ENCODE peak calls at places on chromosomes 2 and 18, in eight cellular contexts. L is hepatocyte; S is right atrium auricular region; R is mucosa of descending colon; X is CD8-positive, alpha-beta T cell; E is choroid plexus epithelial cell; O is heart left ventricle; T is cardiac fibroblast. V is an unnamed sample.

GRCh38 chr2:168156661-168157060 is 90.7 kb downstream of the STK39 start:
- DNase-seq in E (peak), R (peak), L (peak), T (peak), O (peak), X (no peak), S (no peak), V (peak)

GRCh38 chr2:181500201-181500600 is 43.0 kb downstream of the ITGA4 start:
- DNase-seq in S (no peak), R (no peak), X (no peak), E (no peak), L (no peak), O (no peak), T (no peak), V (no peak)

GRCh38 chr2:6986251-6986893 is 69.2 kb downstream of the RNF144A start:
- DNase-seq in S (no peak), O (peak), L (no peak), T (peak), R (no peak), X (no peak), E (peak), V (no peak)

GRCh38 chr2:182014284-182014683 is 28.6 kb downstream of the PPP1R1C start:
- DNase-seq in R (no peak), E (no peak), L (no peak), X (no peak), T (no peak), S (no peak), O (no peak), V (no peak)

GRCh38 chr2:48332286-48332685 is 197.7 kb upstream of the STON1 start:
- DNase-seq in E (peak), S (no peak), R (no peak), T (peak), L (no peak), O (no peak), X (no peak), V (no peak)

GRCh38 chr2:212021947-212022346 is 516.7 kb downstream of the ERBB4 start:
- DNase-seq in O (no peak), X (no peak), E (peak), S (no peak), L (no peak), T (peak), R (no peak), V (peak)

GRCh38 chr2:106983305-106983704 is 97.3 kb upstream of the ST6GAL2 start:
- DNase-seq in X (no peak), S (no peak), L (no peak), E (peak), T (no peak), R (no peak), O (no peak), V (peak)

GRCh38 chr2:108593547-108594098 is 59.4 kb downstream of the LIMS1 start:
- DNase-seq in T (peak), E (peak), S (no peak), R (no peak), O (no peak), X (no peak), L (no peak), V (peak)

GRCh38 chr2:162487816-162488215 is 143.9 kb downstream of the GCA start:
- DNase-seq in E (no peak), R (no peak), O (no peak), S (no peak), X (no peak), L (peak), T (no peak), V (no peak)

GRCh38 chr2:217166241-217166640 is 306.4 kb upstream of the TNP1 start:
- DNase-seq in E (peak), L (peak), X (no peak), S (no peak), T (peak), O (no peak), R (no peak), V (peak)

GRCh38 chr2:19835818-19836281 is 65.9 kb downstream of the TTC32 start:
- DNase-seq in T (peak), E (no peak), L (no peak), S (no peak), X (no peak), R (no peak), O (no peak), V (no peak)

GRCh38 chr18:23837591-23837990 is 148.3 kb downstream of the LAMA3 start:
- DNase-seq in O (no peak), E (peak), R (no peak), L (no peak), S (peak), T (peak), X (no peak), V (peak)

GRCh38 chr18:73646772-73647171 is 500.9 kb downstream of the FBXO15 start:
- DNase-seq in E (peak), S (no peak), L (no peak), O (no peak), X (no peak), T (peak), R (no peak), V (peak)

GRCh38 chr2:67259581-67260347 is 137.4 kb upstream of the ETAA1 start:
- DNase-seq in E (peak), S (no peak), X (no peak), R (peak), O (peak), L (peak), T (peak), V (peak)

GRCh38 chr2:172087191-172087779 is 2.0 kb downstream of the DLX1 start:
- DNase-seq in S (no peak), L (no peak), T (no peak), E (no peak), O (no peak), R (peak), X (no peak), V (peak)

GRCh38 chr2:172704072-172704936 is 31.3 kb upstream of the RAPGEF4 start:
- DNase-seq in O (no peak), T (peak), S (no peak), X (no peak), E (peak), L (peak), R (peak), V (no peak)

GRCh38 chr2:121530210-121530562 is 494 bp upstream of the RNU4ATAC start:
- DNase-seq in X (no peak), S (peak), E (peak), R (no peak), T (peak), O (peak), L (peak), V (peak)

GRCh38 chr2:32425719-32426141 is 68.9 kb downstream of the BIRC6 start:
- DNase-seq in S (no peak), O (no peak), X (no peak), E (peak), L (no peak), T (peak), R (no peak), V (peak)

GRCh38 chr18:7958897-7959146 is 391.7 kb downstream of the PTPRM start:
- DNase-seq in R (no peak), O (no peak), E (no peak), S (no peak), T (no peak), X (no peak), L (no peak), V (no peak)

GRCh38 chr2:211957799-211958198 is 580.8 kb downstream of the ERBB4 start:
- DNase-seq in T (no peak), L (no peak), E (no peak), R (no peak), O (no peak), X (no peak), S (no peak), V (no peak)

GRCh38 chr2:223586261-223586660 is 15.9 kb downstream of the SCG2 start:
- DNase-seq in S (no peak), E (peak), T (peak), X (no peak), L (no peak), O (no peak), R (no peak), V (peak)

GRCh38 chr2:236656721-236657120 is 87.1 kb downstream of the ACKR3 start:
- DNase-seq in T (no peak), O (peak), X (no peak), E (no peak), L (no peak), R (no peak), S (peak), V (no peak)

GRCh38 chr2:46963961-46964673 is 48.5 kb upstream of the MCFD2 start:
- DNase-seq in R (no peak), S (no peak), T (no peak), L (no peak), O (no peak), E (peak), X (no peak), V (no peak)

GRCh38 chr2:221501210-221501882 is 70.8 kb downstream of the EPHA4 start:
- DNase-seq in R (no peak), E (peak), T (peak), X (no peak), S (no peak), O (no peak), L (no peak), V (peak)

GRCh38 chr18:29849145-29849544 is 1193.4 kb downstream of the DSC3 start:
- DNase-seq in E (no peak), R (no peak), L (no peak), T (no peak), O (no peak), S (no peak), X (no peak), V (no peak)

GRCh38 chr2:125341353-125341752 is 1314.6 kb upstream of the GYPC start:
- DNase-seq in S (no peak), X (no peak), L (no peak), R (no peak), E (no peak), T (no peak), O (no peak), V (no peak)

GRCh38 chr2:54514819-54515569 is 58.9 kb downstream of the SPTBN1 start:
- DNase-seq in E (no peak), O (no peak), T (peak), L (no peak), S (no peak), X (no peak), R (no peak), V (no peak)

GRCh38 chr2:3565117-3565516 is 7.0 kb upstream of the RNASEH1 start:
- DNase-seq in T (no peak), R (no peak), X (no peak), E (no peak), L (no peak), S (no peak), O (no peak), V (no peak)

GRCh38 chr2:101307503-101307902 is 998 bp downstream of the RNF149 start:
- DNase-seq in X (no peak), S (no peak), O (no peak), E (peak), L (no peak), T (no peak), R (peak), V (no peak)

GRCh38 chr2:178542161-178542560 is 61.9 kb downstream of the PLEKHA3 start:
- DNase-seq in T (no peak), E (no peak), S (no peak), R (no peak), O (no peak), X (no peak), L (no peak), V (no peak)

GRCh38 chr2:241211276-241211675 is 22.8 kb downstream of the ANO7 start:
- DNase-seq in R (no peak), E (no peak), T (no peak), L (no peak), X (no peak), O (no peak), S (no peak), V (no peak)
- TF ChIP-seq CTCF in R (no peak), E (no peak), T (no peak), L (no peak), X (no peak), O (no peak), S (no peak), V (no peak)

GRCh38 chr2:143229411-143229810 is 100.2 kb downstream of the ARHGAP15 start:
- DNase-seq in L (no peak), T (no peak), X (no peak), E (no peak), O (no peak), S (no peak), R (no peak), V (no peak)

GRCh38 chr2:143225931-143226330 is 96.7 kb downstream of the ARHGAP15 start:
- DNase-seq in L (no peak), R (no peak), X (no peak), E (no peak), S (no peak), T (no peak), O (no peak), V (no peak)

GRCh38 chr2:143223556-143223955 is 94.3 kb downstream of the ARHGAP15 start:
- DNase-seq in O (no peak), L (no peak), R (no peak), S (no peak), X (no peak), E (no peak), T (no peak), V (no peak)

GRCh38 chr2:143229952-143230351 is 100.7 kb downstream of the ARHGAP15 start:
- DNase-seq in X (no peak), O (no peak), E (no peak), L (no peak), T (no peak), R (no peak), S (no peak), V (no peak)

GRCh38 chr2:143226714-143227541 is 97.7 kb downstream of the ARHGAP15 start:
- DNase-seq in E (no peak), O (no peak), X (no peak), T (no peak), L (no peak), S (no peak), R (no peak), V (no peak)
- H3K4me3 ChIP-seq in E (no peak), O (no peak), X (no peak), T (no peak), L (no peak), S (no peak), R (no peak), V (no peak)

GRCh38 chr18:48951448-48952286 is 902 bp upstream of the SMAD7 start:
- DNase-seq in O (peak), L (peak), T (peak), S (peak), X (peak), E (peak), R (peak), V (peak)
- TF ChIP-seq CTCF in O (peak), L (peak), T (no peak), S (no peak), X (no peak), E (no peak), R (no peak), V (peak)

GRCh38 chr2:219627105-219628100 is at the start of gene SLC4A3:
- DNase-seq in E (peak), L (peak), X (no peak), S (no peak), R (no peak), O (peak), T (peak), V (peak)
- H3K4me3 ChIP-seq in E (peak), L (peak), X (no peak), S (peak), R (no peak), O (peak), T (peak), V (peak)

GRCh38 chr2:96526101-96526591 is 10.4 kb upstream of the ARID5A start:
- DNase-seq in O (no peak), R (no peak), X (no peak), S (no peak), E (no peak), L (no peak), T (no peak), V (no peak)

GRCh38 chr2:96526615-96527014 is 9.9 kb upstream of the ARID5A start:
- DNase-seq in X (no peak), L (no peak), E (no peak), S (no peak), R (no peak), O (no peak), T (no peak), V (no peak)

GRCh38 chr2:96528680-96529375 is 7.7 kb upstream of the ARID5A start:
- DNase-seq in S (no peak), O (no peak), X (no peak), R (no peak), E (no peak), L (no peak), T (peak), V (no peak)

GRCh38 chr2:96527990-96528679 is 8.4 kb upstream of the ARID5A start:
- DNase-seq in R (peak), S (peak), X (no peak), O (peak), T (peak), E (peak), L (no peak), V (peak)

DNA sequence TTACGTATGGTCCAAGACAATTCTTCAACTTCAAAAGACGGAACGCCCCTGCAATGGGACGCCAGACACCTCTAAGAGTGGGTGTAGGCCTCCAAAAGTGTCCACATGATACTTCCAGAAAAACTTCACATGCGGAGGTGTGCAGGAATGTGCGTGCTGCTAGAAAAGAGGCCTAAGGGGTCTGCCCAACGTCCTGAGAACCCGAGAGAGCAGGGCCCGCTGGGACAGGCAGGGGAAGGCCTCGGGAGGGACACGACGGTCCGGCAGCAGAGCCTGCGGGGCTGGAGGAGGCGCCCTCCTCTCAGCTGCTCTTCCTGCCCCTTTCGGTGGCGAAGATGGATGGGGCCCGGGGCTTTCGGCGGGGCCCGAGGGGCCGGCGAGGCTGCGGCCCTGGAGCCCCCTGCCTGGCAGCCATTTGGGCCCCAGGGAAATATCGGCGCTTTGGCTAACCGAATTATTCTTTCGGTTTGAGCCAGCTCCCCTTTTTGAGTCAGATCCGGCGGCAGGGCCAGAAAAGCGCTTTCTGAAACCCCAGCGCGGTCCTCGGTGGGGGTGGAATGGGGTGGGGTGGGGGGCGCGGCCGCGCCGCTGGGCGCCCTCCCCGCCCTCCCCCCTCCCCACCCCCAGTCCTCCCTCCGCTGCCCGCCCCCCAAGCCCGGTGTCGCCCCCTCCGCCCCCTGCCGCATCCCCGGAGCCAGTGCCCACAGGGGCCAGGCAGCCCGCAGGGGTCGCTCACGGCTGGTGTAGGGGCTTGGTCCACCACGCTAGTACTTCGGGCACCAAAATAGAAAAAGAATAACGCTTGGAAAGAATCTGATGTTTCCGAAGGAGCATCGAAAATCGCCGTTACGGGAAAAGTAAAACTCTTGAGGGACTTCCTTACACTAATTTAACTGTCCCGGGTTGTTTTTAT is 9.2 kb upstream of the ARID5A start:
- DNase-seq in E (peak), S (no peak), R (no peak), X (no peak), T (peak), L (peak), O (peak), V (no peak)
- TF ChIP-seq CTCF in E (peak), S (peak), R (no peak), X (peak), T (peak), L (peak), O (peak), V (no peak)

GRCh38 chr18:12777543-12777942 is 74.7 kb downstream of the PSMG2 start:
- DNase-seq in S (peak), L (no peak), E (no peak), X (no peak), T (no peak), R (peak), O (no peak), V (no peak)
- H3K4me3 ChIP-seq in S (peak), L (no peak), E (peak), X (no peak), T (no peak), R (no peak), O (no peak), V (peak)

DNA sequence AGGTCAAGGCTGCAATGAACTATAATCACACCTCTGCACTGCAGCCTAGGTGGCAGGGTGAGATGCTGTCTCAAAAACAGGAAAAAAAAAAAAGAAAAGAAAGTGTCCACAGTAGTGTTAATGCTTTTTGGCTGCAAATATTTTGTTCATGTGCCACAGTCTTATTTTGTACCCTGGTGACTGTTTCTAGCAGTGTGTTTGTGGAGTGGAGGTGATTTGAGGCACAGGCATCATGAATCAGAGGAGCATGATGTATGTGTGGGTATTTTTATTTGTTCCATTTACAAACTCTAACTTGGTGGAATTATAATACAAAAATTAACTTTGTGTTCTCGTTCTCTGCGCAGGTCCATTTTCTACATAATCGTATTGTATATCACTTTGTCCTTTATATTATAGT is 30.6 kb downstream of the DTNA start:
- DNase-seq in L (no peak), E (no peak), R (no peak), X (no peak), T (no peak), O (no peak), S (no peak), V (no peak)
- TF ChIP-seq CTCF in L (no peak), E (no peak), R (no peak), X (no peak), T (no peak), O (no peak), S (no peak), V (no peak)

GRCh38 chr2:201432551-201433388 is 18.5 kb downstream of the TRAK2 start:
- DNase-seq in T (peak), O (peak), S (no peak), E (peak), X (no peak), R (no peak), L (no peak), V (peak)

GRCh38 chr2:201433389-201433995 is 17.8 kb downstream of the TRAK2 start:
- DNase-seq in T (no peak), S (no peak), X (no peak), E (no peak), L (no peak), R (no peak), O (no peak), V (no peak)

GRCh38 chr2:201436141-201436540 is 15.1 kb downstream of the TRAK2 start:
- DNase-seq in T (no peak), X (no peak), O (no peak), S (no peak), L (no peak), E (no peak), R (no peak), V (no peak)

GRCh38 chr2:201430839-201431238 is 20.4 kb downstream of the TRAK2 start:
- DNase-seq in L (no peak), T (no peak), E (no peak), R (no peak), S (no peak), O (no peak), X (no peak), V (no peak)

GRCh38 chr2:201432038-201432437 is 19.2 kb downstream of the TRAK2 start:
- DNase-seq in E (peak), R (no peak), O (no peak), X (no peak), S (no peak), T (peak), L (no peak), V (peak)
- H3K4me3 ChIP-seq in E (no peak), R (no peak), O (no peak), X (no peak), S (no peak), T (no peak), L (no peak), V (no peak)

DNA sequence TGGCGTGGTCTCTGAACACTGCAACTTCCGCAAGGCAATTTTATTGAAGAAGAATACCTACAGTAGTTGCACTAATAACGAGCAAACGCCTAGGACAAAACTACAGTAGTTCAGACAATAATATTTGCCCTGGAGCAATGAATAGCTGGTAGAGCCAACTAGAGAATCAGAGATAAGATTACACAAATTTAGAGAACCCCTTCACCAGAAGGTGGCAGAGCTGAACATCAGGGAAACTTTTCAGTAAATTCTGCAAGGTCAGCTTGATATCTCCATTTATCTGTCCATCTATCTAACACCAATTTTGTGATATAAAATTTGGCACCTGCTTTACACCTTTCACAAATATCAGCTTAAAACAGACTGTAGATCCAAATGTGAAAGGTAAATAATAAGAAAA is 43.8 kb downstream of the CDH19 start:
- DNase-seq in R (peak), S (no peak), O (no peak), X (no peak), T (peak), E (peak), L (peak), V (peak)
- TF ChIP-seq CTCF in R (no peak), S (no peak), O (peak), X (no peak), T (peak), E (peak), L (peak), V (no peak)